ENCODE peak calls at places on chromosomes 16 and 17, in five cellular contexts. One of them, this sample, is unnamed.

GRCh38 chr17:17039911-17040310 is 2.3 kb upstream of the MPRIP start:
- DNase-seq in HepG2: no peak
- DNase-seq in GM12878: no peak
- DNase-seq in A549: no peak
- DNase-seq in K562: no peak
- DNase-seq in this sample: no peak

GRCh38 chr16:64153718-64154117 is 968.1 kb downstream of the CDH11 start:
- DNase-seq in HepG2: no peak
- DNase-seq in GM12878: no peak
- DNase-seq in A549: no peak
- DNase-seq in K562: no peak
- DNase-seq in this sample: no peak

GRCh38 chr16:81492307-81492706 is 47.7 kb downstream of the CMIP start:
- DNase-seq in K562: no peak
- DNase-seq in HepG2: no peak
- DNase-seq in A549: no peak
- DNase-seq in GM12878: no peak
- DNase-seq in this sample: no peak

GRCh38 chr16:17555176-17555575 is 84.4 kb upstream of the XYLT1 start:
- DNase-seq in A549: no peak
- DNase-seq in HepG2: no peak
- DNase-seq in K562: no peak
- DNase-seq in GM12878: no peak
- DNase-seq in this sample: no peak

GRCh38 chr17:77619851-77620250 is 338.7 kb upstream of the TNRC6C start:
- DNase-seq in A549: no peak
- DNase-seq in K562: no peak
- DNase-seq in GM12878: no peak
- DNase-seq in HepG2: no peak
- DNase-seq in this sample: no peak

GRCh38 chr17:17343160-17343735 is 40.1 kb downstream of the NT5M start:
- DNase-seq in A549: no peak
- DNase-seq in HepG2: no peak
- DNase-seq in GM12878: no peak
- DNase-seq in K562: no peak
- DNase-seq in this sample: no peak

GRCh38 chr16:70694088-70694487 is 8.2 kb upstream of the MTSS2 start:
- DNase-seq in GM12878: no peak
- DNase-seq in A549: peak
- DNase-seq in HepG2: no peak
- DNase-seq in K562: no peak
- DNase-seq in this sample: peak

GRCh38 chr17:68706351-68706750 is 105.2 kb upstream of the FAM20A start:
- DNase-seq in K562: no peak
- DNase-seq in A549: no peak
- DNase-seq in HepG2: no peak
- DNase-seq in GM12878: no peak
- DNase-seq in this sample: no peak

GRCh38 chr17:5225668-5226457 is 8.8 kb downstream of the SCIMP start:
- DNase-seq in GM12878: peak
- DNase-seq in HepG2: no peak
- DNase-seq in A549: no peak
- DNase-seq in K562: no peak
- DNase-seq in this sample: no peak

GRCh38 chr16:87766485-87766797 is 655 bp upstream of the KLHDC4 start:
- DNase-seq in HepG2: no peak
- DNase-seq in A549: no peak
- DNase-seq in K562: no peak
- DNase-seq in GM12878: no peak
- DNase-seq in this sample: no peak

GRCh38 chr16:57089406-57089805 is 3.0 kb upstream of the CPNE2 start:
- DNase-seq in A549: no peak
- DNase-seq in K562: no peak
- DNase-seq in GM12878: no peak
- DNase-seq in HepG2: no peak
- DNase-seq in this sample: no peak

GRCh38 chr17:39153541-39154111 is 2.2 kb upstream of the PLXDC1 start:
- DNase-seq in HepG2: peak
- DNase-seq in GM12878: peak
- DNase-seq in K562: peak
- DNase-seq in A549: peak
- DNase-seq in this sample: peak

GRCh38 chr16:26071383-26071782 is 379.6 kb downstream of the HS3ST4 start:
- DNase-seq in GM12878: no peak
- DNase-seq in K562: no peak
- DNase-seq in HepG2: no peak
- DNase-seq in A549: no peak
- DNase-seq in this sample: no peak

GRCh38 chr17:6713130-6713917 is at the start of gene SLC13A5:
- DNase-seq in A549: peak
- DNase-seq in HepG2: peak
- DNase-seq in GM12878: no peak
- DNase-seq in K562: peak
- DNase-seq in this sample: peak

DNA sequence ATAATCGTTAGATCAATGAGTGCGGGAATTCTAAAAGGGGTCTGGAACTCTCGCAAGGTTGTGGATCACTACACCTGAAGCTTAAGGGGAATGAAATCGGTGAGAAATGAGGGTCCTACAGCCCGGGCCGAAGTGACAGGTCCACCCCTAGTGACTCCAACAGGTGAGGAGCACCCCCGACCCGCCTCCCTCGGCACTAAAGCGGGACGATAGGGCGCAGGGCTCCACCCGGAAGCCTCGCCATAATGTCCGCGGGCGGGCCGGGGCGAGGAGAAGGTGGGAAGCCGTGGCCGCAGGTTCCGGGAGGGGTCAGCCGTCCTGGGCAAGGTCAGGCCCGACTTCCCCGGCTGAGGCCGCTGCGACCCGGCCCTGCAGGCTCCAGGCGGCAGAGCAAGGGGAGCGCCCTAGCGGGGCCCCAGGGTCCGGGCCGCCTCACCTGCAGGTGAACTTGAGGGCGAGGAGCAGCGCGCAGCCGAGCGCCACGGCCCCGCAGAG is 569 bp downstream of the TXNDC11 start:
- DNase-seq in K562: peak
- DNase-seq in GM12878: no peak
- DNase-seq in A549: peak
- DNase-seq in HepG2: peak
- DNase-seq in this sample: no peak
- TF ChIP-seq ESRRA in K562: no peak
- TF ChIP-seq ESRRA in GM12878: no peak
- TF ChIP-seq ESRRA in A549: no peak
- TF ChIP-seq ESRRA in HepG2: no peak
- TF ChIP-seq ESRRA in this sample: no peak

DNA sequence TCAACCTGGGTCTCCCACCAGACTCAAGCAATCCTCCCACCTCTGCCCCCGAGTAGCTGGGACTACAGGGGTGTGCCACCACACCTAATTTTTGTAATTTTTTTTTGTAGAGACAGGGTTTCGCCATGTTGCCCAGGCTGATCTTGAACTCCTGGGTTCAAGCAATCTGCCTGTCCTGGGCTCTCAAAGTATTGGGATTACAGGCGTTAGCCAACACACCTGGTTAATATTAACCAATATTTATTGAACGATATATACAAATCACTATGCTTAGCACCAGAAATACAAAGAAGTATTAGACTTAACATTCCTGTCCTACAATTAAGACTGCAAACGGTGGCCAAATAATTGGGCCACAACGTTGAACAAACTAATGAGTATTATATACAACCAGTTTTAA is 4.2 kb downstream of the MBTD1 start:
- DNase-seq in A549: no peak
- DNase-seq in HepG2: no peak
- DNase-seq in K562: no peak
- DNase-seq in GM12878: no peak
- DNase-seq in this sample: no peak
- TF ChIP-seq ESRRA in A549: no peak
- TF ChIP-seq ESRRA in HepG2: no peak
- TF ChIP-seq ESRRA in K562: no peak
- TF ChIP-seq ESRRA in GM12878: no peak
- TF ChIP-seq ESRRA in this sample: no peak

GRCh38 chr16:19033761-19034160 is 33.7 kb upstream of the COQ7 start:
- DNase-seq in K562: no peak
- DNase-seq in HepG2: no peak
- DNase-seq in A549: no peak
- DNase-seq in GM12878: no peak
- DNase-seq in this sample: no peak

GRCh38 chr16:19031738-19032137 is 35.7 kb upstream of the COQ7 start:
- DNase-seq in GM12878: no peak
- DNase-seq in K562: no peak
- DNase-seq in A549: no peak
- DNase-seq in HepG2: no peak
- DNase-seq in this sample: no peak

GRCh38 chr16:19027416-19027815 is 40.0 kb upstream of the COQ7 start:
- DNase-seq in HepG2: no peak
- DNase-seq in K562: no peak
- DNase-seq in GM12878: no peak
- DNase-seq in A549: no peak
- DNase-seq in this sample: no peak

GRCh38 chr16:19029980-19030379 is 37.4 kb upstream of the COQ7 start:
- DNase-seq in K562: no peak
- DNase-seq in A549: no peak
- DNase-seq in GM12878: no peak
- DNase-seq in HepG2: no peak
- DNase-seq in this sample: no peak
- TF ChIP-seq ESRRA in K562: no peak
- TF ChIP-seq ESRRA in A549: no peak
- TF ChIP-seq ESRRA in GM12878: no peak
- TF ChIP-seq ESRRA in HepG2: no peak
- TF ChIP-seq ESRRA in this sample: no peak

GRCh38 chr16:66832661-66833305 is 2.0 kb upstream of the NAE1 start:
- DNase-seq in GM12878: no peak
- DNase-seq in HepG2: no peak
- DNase-seq in A549: no peak
- DNase-seq in K562: peak
- DNase-seq in this sample: no peak

GRCh38 chr16:66832190-66832589 is 1.4 kb upstream of the NAE1 start:
- DNase-seq in HepG2: no peak
- DNase-seq in A549: no peak
- DNase-seq in GM12878: no peak
- DNase-seq in K562: peak
- DNase-seq in this sample: no peak

GRCh38 chr16:66834746-66835145 is 4.0 kb upstream of the NAE1 start:
- DNase-seq in A549: no peak
- DNase-seq in HepG2: no peak
- DNase-seq in K562: peak
- DNase-seq in GM12878: no peak
- DNase-seq in this sample: no peak

GRCh38 chr16:66830422-66831404 is at the start of gene NAE1:
- DNase-seq in K562: peak
- DNase-seq in A549: peak
- DNase-seq in HepG2: peak
- DNase-seq in GM12878: peak
- DNase-seq in this sample: peak
- TF ChIP-seq ESRRA in K562: peak
- TF ChIP-seq ESRRA in A549: no peak
- TF ChIP-seq ESRRA in HepG2: peak
- TF ChIP-seq ESRRA in GM12878: no peak
- TF ChIP-seq ESRRA in this sample: no peak

DNA sequence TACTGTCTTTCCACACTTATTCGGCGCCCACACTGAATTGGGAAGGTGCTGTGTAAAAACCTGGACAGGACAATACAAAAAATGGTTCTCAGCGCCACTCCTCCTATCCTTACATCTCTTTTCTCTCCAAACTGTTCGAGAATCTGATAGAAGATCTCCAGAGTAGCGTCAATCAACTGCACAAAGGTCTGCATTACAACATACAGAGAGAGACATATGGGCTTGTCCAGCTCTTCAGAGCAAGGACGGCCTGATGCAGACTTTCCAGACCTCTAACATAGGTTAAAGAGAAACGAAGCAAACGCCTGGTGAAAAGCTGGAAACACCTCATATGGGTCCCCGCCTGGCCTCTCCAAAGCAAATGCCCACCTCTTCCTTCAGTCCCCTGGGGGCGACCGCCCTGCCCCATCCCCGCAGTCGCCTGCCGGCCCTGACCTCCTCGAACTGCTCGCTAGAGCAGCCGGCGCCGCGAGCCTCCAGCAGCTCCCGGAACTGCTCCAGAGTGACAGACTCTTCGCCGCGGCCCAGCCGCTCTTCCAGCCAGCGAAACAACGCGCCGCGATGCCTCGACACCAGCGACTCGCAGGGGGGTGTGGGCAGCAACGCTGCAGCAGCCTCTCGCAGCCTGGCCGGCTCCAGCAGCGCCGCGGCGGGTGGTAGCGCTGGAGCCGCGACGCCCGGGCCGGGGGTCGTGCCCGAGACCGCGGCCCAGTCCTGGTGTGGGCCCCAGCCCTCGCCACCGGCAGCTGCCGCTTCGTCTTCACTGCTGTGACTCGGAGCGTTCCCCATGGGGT is 526 bp downstream of the ZZEF1 start:
- DNase-seq in A549: no peak
- DNase-seq in K562: no peak
- DNase-seq in HepG2: peak
- DNase-seq in GM12878: no peak
- DNase-seq in this sample: peak
- TF ChIP-seq ESRRA in A549: no peak
- TF ChIP-seq ESRRA in K562: no peak
- TF ChIP-seq ESRRA in HepG2: no peak
- TF ChIP-seq ESRRA in GM12878: no peak
- TF ChIP-seq ESRRA in this sample: no peak

DNA sequence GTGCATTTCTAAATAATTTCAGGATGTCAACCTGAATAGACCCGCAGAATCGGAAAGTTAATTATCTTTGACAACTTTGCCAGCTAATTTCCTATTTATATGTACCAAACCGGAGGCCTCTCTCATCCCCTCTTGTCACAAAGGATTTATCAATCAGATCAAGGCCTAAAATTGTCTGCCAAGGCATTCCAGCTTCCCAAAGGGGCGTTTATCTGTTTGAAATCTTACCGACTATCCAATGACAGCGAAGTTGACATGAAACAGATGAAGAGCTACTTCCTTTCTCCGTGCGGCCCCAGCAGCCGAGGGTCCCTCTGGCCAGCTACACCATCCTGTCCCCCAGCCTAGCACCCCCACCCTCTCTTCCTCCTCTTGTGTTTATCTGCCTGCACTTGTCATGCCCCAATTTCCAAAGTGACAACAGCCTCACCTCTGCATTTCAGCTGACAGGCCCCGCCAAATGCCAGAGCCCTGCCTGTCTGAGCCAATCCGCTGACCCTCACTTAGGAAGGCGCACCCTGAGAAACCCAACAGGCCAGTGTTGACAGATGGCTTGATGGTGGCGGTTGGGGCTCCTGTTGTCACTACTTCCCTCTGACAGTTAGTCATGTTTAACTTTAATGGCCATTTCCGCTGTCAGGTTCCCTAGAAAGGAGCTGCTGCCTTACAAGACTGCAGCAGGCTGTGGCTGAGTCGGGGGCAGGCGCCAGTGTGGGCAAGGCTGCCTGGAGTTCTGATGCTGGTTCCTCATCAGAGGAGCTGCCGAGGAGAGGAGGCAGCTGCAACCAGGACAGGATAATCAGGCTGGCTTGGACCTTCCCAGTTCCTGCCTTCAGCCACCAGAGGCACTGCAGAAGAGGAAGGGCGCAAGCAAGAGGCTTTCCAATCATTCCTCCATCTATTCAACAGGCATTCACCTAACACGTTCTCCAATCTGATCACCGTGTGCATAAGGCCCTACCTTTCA is 223.4 kb upstream of the DYNLRB2 start:
- DNase-seq in GM12878: no peak
- DNase-seq in K562: peak
- DNase-seq in A549: no peak
- DNase-seq in HepG2: peak
- DNase-seq in this sample: peak
- TF ChIP-seq ESRRA in GM12878: no peak
- TF ChIP-seq ESRRA in K562: no peak
- TF ChIP-seq ESRRA in A549: no peak
- TF ChIP-seq ESRRA in HepG2: no peak
- TF ChIP-seq ESRRA in this sample: no peak